ENCODE peak calls at places on chromosomes 4 and X, in seven cellular contexts. G, Q, C, I, T, L and N are unnamed samples.
A peak's percentile ranks its signal among the peaks of the same experiment; 100 is the strongest.

GRCh38 chrX:136635235-136635634 is 12.7 kb upstream of the CD40LG start:
- DNase-seq in G (no peak), Q (no peak), C (no peak), I (no peak), T (no peak), L (no peak), N (peak; percentile 78)

GRCh38 chrX:15512401-15512965 is 11.9 kb downstream of the BMX start:
- DNase-seq in G (no peak), Q (no peak), C (no peak), I (no peak), T (no peak), L (no peak), N (no peak)

GRCh38 chr4:185634066-185634652 is 98.9 kb upstream of the PDLIM3 start:
- DNase-seq in G (no peak), Q (no peak), C (no peak), I (no peak), T (no peak), L (no peak), N (peak; percentile 49)

GRCh38 chr4:55445921-55446577 is 50.3 kb downstream of the TMEM165 start:
- DNase-seq in G (peak; percentile 88), Q (peak; percentile 90), C (no peak), I (no peak), T (no peak), L (no peak), N (no peak)

GRCh38 chr4:112898357-112899141 is 150.9 kb upstream of the ANK2 start:
- DNase-seq in G (no peak), Q (peak; percentile 35), C (no peak), I (no peak), T (no peak), L (no peak), N (no peak)

GRCh38 chrX:51899741-51900140 is 6.3 kb downstream of the MAGED1 start:
- DNase-seq in G (peak; percentile 47), Q (no peak), C (no peak), I (no peak), T (no peak), L (no peak), N (no peak)

GRCh38 chr4:80367737-80368136 is 32.2 kb downstream of the CFAP299 start:
- DNase-seq in G (peak; percentile 28), Q (no peak), C (no peak), I (no peak), T (no peak), L (no peak), N (no peak)

GRCh38 chr4:10108818-10109783 is 7.5 kb downstream of the WDR1 start:
- DNase-seq in G (no peak), Q (peak; percentile 82), C (no peak), I (no peak), T (peak; percentile 54), L (no peak), N (no peak)

GRCh38 chr4:152100378-152101201 is 339.8 kb upstream of the GATB start:
- DNase-seq in G (no peak), Q (no peak), C (peak; percentile 30), I (no peak), T (peak; percentile 70), L (no peak), N (no peak)

GRCh38 chr4:101264993-101265815 is 82.1 kb downstream of the PPP3CA start:
- DNase-seq in G (no peak), Q (no peak), C (no peak), I (no peak), T (no peak), L (no peak), N (no peak)

GRCh38 chr4:94650690-94651089 is 107.1 kb upstream of the BMPR1B start:
- DNase-seq in G (no peak), Q (no peak), C (no peak), I (no peak), T (no peak), L (no peak), N (no peak)

GRCh38 chrX:74453178-74453577 is 31.9 kb downstream of the SLC16A2 start:
- DNase-seq in G (no peak), Q (no peak), C (no peak), I (no peak), T (no peak), L (no peak), N (no peak)

GRCh38 chr4:94112644-94113043 is 95.0 kb upstream of the SMARCAD1 start:
- DNase-seq in G (no peak), Q (no peak), C (no peak), I (no peak), T (no peak), L (no peak), N (no peak)

GRCh38 chrX:15468036-15468435 is 25.1 kb downstream of the PIR start:
- DNase-seq in G (peak; percentile 36), Q (no peak), C (no peak), I (peak; percentile 34), T (no peak), L (no peak), N (no peak)

GRCh38 chr4:48698029-48698901 is 81.8 kb downstream of the FRYL start:
- DNase-seq in G (peak; percentile 92), Q (peak; percentile 94), C (peak; percentile 80), I (no peak), T (no peak), L (no peak), N (no peak)

GRCh38 chr4:163484906-163485305 is 9.6 kb upstream of the TMA16 start:
- DNase-seq in G (peak; percentile 45), Q (no peak), C (peak; percentile 31), I (no peak), T (peak; percentile 60), L (no peak), N (peak; percentile 57)

GRCh38 chrX:134431894-134432293 is 28.1 kb upstream of the HPRT1 start:
- DNase-seq in G (peak; percentile 69), Q (peak; percentile 53), C (no peak), I (no peak), T (peak; percentile 6), L (no peak), N (no peak)

GRCh38 chr4:27315625-27316024 is 455.0 kb downstream of the STIM2 start:
- DNase-seq in G (no peak), Q (no peak), C (no peak), I (no peak), T (no peak), L (no peak), N (no peak)

GRCh38 chr4:125728568-125728967 is 413.8 kb downstream of the FAT4 start:
- DNase-seq in G (peak; percentile 93), Q (peak; percentile 95), C (no peak), I (no peak), T (no peak), L (no peak), N (no peak)